ENCODE peak calls at places on chromosomes 12 and 14, in five cellular contexts. Q is tibial nerve; L is CD8-positive, alpha-beta T cell; W is heart left ventricle; J is tibial artery. B is an unnamed sample.

GRCh38 chr12:131473721-131474709 is 236.9 kb upstream of the SFSWAP start:
- DNase-seq in J (no peak), Q (no peak), L (no peak), W (no peak), B (no peak)

GRCh38 chr14:100250732-100251465 is 12.0 kb downstream of the YY1 start:
- DNase-seq in W (no peak), L (no peak), J (no peak), Q (no peak), B (no peak)

GRCh38 chr14:26170885-26171284 is 426.9 kb downstream of the NOVA1 start:
- DNase-seq in W (no peak), J (no peak), L (no peak), Q (no peak), B (no peak)

GRCh38 chr12:58425481-58426392 is 484.4 kb downstream of the ATP23 start:
- DNase-seq in J (peak; percentile 62), Q (no peak), L (no peak), W (no peak), B (peak; percentile 93)

GRCh38 chr12:114935658-114936057 is 251.7 kb upstream of the TBX3 start:
- DNase-seq in L (no peak), W (no peak), Q (no peak), J (no peak), B (no peak)

GRCh38 chr14:34650786-34651584 is 21.0 kb upstream of the SNX6 start:
- DNase-seq in J (no peak), Q (no peak), W (no peak), L (no peak), B (peak; percentile 99)

GRCh38 chr14:24013654-24014514 is 25.2 kb downstream of the DHRS4L2 start:
- DNase-seq in L (peak; percentile 49), Q (no peak), J (no peak), W (peak; percentile 35), B (peak; percentile 83)

GRCh38 chr12:17949558-17950141 is 140.3 kb downstream of the RERGL start:
- DNase-seq in Q (no peak), W (no peak), L (no peak), J (no peak), B (no peak)

GRCh38 chr12:63770375-63770774 is 9.3 kb upstream of the RXYLT1 start:
- DNase-seq in J (no peak), Q (no peak), W (no peak), L (no peak), B (no peak)

GRCh38 chr14:29028973-29029582 is 262.5 kb downstream of the FOXG1 start:
- DNase-seq in W (no peak), Q (no peak), L (no peak), J (no peak), B (peak; percentile 13)

GRCh38 chr12:127277882-127278281 is 989.1 kb upstream of the TMEM132C start:
- DNase-seq in L (no peak), Q (no peak), W (no peak), J (no peak), B (no peak)

GRCh38 chr12:110577717-110578521 is 5.2 kb downstream of the PPTC7 start:
- DNase-seq in Q (no peak), L (peak; percentile 38), W (no peak), J (no peak), B (peak; percentile 89)

GRCh38 chr12:96061323-96061722 is 25.9 kb upstream of the LTA4H start:
- DNase-seq in W (no peak), Q (no peak), L (no peak), J (no peak), B (no peak)
- TF ChIP-seq CTCF in W (no peak), Q (no peak), L (no peak), J (no peak), B (no peak)

GRCh38 chr14:52267501-52268190 is at the start of gene PTGDR:
- DNase-seq in L (peak; percentile 48), J (no peak), W (peak; percentile 38), Q (no peak), B (peak; percentile 64)
- H3K4me3 ChIP-seq in L (peak within 1 kb of the TSS; percentile 61), J (peak within 1 kb of the TSS; percentile 62), W (peak within 1 kb of the TSS; percentile 52), Q (peak within 1 kb of the TSS; percentile 44), B (peak within 1 kb of the TSS; percentile 70)

DNA sequence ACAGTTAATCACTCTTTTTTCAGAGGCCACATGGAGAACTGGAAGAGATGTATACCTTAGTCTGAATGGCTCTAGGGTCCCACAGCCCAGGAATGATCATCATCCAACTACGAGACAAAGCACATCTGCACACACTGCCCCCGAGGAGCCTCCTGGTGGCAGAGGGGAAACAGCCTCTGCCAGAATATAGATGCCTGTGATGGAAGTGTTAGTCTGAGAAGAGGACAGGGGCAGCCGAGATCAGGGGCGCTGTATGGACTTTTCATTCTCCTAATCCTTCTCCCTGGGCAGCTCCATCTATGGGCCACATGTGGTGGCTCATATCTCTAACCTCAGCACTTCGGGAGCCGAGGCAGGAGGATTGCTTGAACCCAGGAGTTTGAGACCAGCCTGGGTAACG is 82.8 kb upstream of the CAPRIN2 start:
- DNase-seq in W (no peak), Q (no peak), L (no peak), J (no peak), B (no peak)
- TF ChIP-seq CTCF in W (no peak), Q (no peak), L (no peak), J (no peak), B (no peak)

DNA sequence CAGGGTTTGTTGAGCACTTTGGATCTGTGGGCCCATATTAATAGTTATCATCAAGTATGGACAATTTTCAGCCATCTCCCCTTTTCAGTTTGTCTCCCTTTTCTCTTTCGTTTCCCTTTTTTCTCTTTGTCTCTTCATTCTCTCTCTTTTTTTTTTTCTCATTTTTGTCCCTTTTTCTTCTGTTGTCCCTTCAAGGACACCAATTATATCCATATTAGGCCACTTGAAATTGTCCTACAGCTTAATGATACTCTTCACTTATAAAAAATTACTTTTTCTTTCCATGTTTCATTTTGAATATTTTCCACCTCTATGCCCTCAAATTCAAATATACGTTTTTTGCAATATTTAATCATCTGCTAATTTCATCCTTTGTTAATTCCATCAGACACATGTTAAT is 53.3 kb downstream of the MAP4K5 start:
- DNase-seq in W (no peak), Q (no peak), J (no peak), L (no peak), B (no peak)
- H3K4me3 ChIP-seq in W (no peak overlapping the region), Q (no peak overlapping the region), J (no peak overlapping the region), L (no peak overlapping the region), B (no peak overlapping the region)

GRCh38 chr14:94028450-94028826 is 2.3 kb downstream of the OTUB2 start:
- DNase-seq in W (no peak), J (no peak), Q (no peak), L (no peak), B (no peak)
- TF ChIP-seq CTCF in W (no peak), J (no peak), Q (no peak), L (no peak), B (no peak)

GRCh38 chr12:28563926-28564325 is 373.7 kb downstream of the CCDC91 start:
- DNase-seq in L (no peak), W (no peak), J (no peak), Q (no peak), B (peak; percentile 72)

GRCh38 chr12:28568709-28569108 is 378.5 kb downstream of the CCDC91 start:
- DNase-seq in L (no peak), J (no peak), Q (no peak), W (no peak), B (no peak)

GRCh38 chr12:28558232-28558631 is 368.0 kb downstream of the CCDC91 start:
- DNase-seq in J (no peak), W (no peak), L (no peak), Q (no peak), B (no peak)

GRCh38 chr12:28568083-28568482 is 377.8 kb downstream of the CCDC91 start:
- DNase-seq in J (no peak), L (no peak), Q (no peak), W (no peak), B (peak; percentile 91)

DNA sequence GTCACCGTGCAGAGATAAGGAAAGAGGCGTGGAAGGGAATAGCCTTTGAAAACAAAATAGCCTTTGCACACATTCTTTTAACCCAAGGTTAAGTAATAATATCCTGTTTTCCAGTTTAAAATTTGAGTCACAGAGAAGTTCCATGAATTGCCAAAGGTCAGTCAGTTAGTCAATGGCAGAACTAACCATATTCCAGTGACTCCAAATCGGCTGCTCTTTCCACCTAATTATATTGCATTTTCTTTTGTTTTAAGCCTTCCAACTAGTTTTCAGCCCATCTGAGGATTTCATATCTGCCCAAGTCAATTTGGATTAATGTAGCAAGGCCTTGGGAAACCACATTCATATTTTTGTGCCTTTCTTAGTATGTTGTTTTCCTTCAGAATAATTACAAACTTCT is 373.0 kb downstream of the CCDC91 start:
- DNase-seq in Q (no peak), W (no peak), J (no peak), L (no peak), B (peak; percentile 37)
- H3K4me3 ChIP-seq in Q (no peak overlapping the region), W (no peak overlapping the region), J (no peak overlapping the region), L (no peak overlapping the region), B (no peak overlapping the region)

GRCh38 chr14:67883717-67884116 is 64.1 kb downstream of the RAD51B start:
- DNase-seq in Q (no peak), J (no peak), W (no peak), L (no peak), B (peak; percentile 59)
- TF ChIP-seq CTCF in Q (no peak), J (peak; percentile 32), W (peak; percentile 42), L (no peak), B (peak; percentile 29)

GRCh38 chr12:25710149-25710548 is 157.1 kb upstream of the LMNTD1 start:
- DNase-seq in W (no peak), J (no peak), L (no peak), Q (no peak), B (no peak)
- H3K4me3 ChIP-seq in W (no peak overlapping the region), J (no peak overlapping the region), L (no peak overlapping the region), Q (no peak overlapping the region), B (no peak overlapping the region)

GRCh38 chr12:121786441-121786825 is 7.1 kb downstream of the RHOF start:
- DNase-seq in W (no peak), L (no peak), J (no peak), Q (no peak), B (peak; percentile 87)
- TF ChIP-seq CTCF in W (no peak), L (no peak), J (no peak), Q (no peak), B (no peak)